ENCODE peak calls at places on chromosome 11, in seven cellular contexts. S, O, L, U, G, W and A are unnamed samples.

GRCh38 chr11:126147268-126148111 is 64.0 kb downstream of the RPUSD4 start:
- DNase-seq in O (no peak), G (no peak), S (no peak), W (no peak), L (no peak), U (no peak), A (no peak)

GRCh38 chr11:120564573-120565301 is 53.2 kb downstream of the GRIK4 start:
- DNase-seq in S (no peak), G (no peak), L (peak; percentile 75), W (no peak), U (peak; percentile 74), O (no peak), A (peak; percentile 9)

GRCh38 chr11:102546923-102547471 is 16.4 kb upstream of the MMP7 start:
- DNase-seq in G (no peak), W (no peak), U (no peak), O (peak; percentile 34), S (no peak), L (no peak), A (no peak)

GRCh38 chr11:62390237-62390636 is 28.6 kb upstream of the SCGB1A1 start:
- DNase-seq in L (no peak), O (no peak), G (no peak), W (no peak), U (no peak), S (no peak), A (no peak)

GRCh38 chr11:34655335-34656008 is 34.6 kb downstream of the EHF start:
- DNase-seq in U (no peak), L (peak; percentile 97), O (peak; percentile 46), S (no peak), W (no peak), G (no peak), A (no peak)

GRCh38 chr11:75706260-75706729 is 11.3 kb upstream of the MOGAT2 start:
- DNase-seq in L (peak; percentile 64), U (peak; percentile 93), W (peak; percentile 64), G (peak; percentile 34), S (peak; percentile 33), O (peak; percentile 61), A (peak; percentile 33)

GRCh38 chr11:113728814-113729213 is 22.7 kb upstream of the TMPRSS5 start:
- DNase-seq in U (no peak), W (no peak), G (no peak), O (no peak), L (no peak), S (no peak), A (no peak)

GRCh38 chr11:26283852-26284421 is 48.0 kb upstream of the ANO3 start:
- DNase-seq in O (no peak), U (no peak), G (no peak), L (no peak), W (no peak), S (no peak), A (no peak)

GRCh38 chr11:12526789-12527188 is 147.4 kb upstream of the TEAD1 start:
- DNase-seq in L (peak; percentile 82), G (no peak), S (no peak), O (no peak), W (no peak), U (peak; percentile 83), A (no peak)

GRCh38 chr11:114280696-114281095 is 15.5 kb upstream of the NNMT start:
- DNase-seq in S (peak; percentile 70), L (peak; percentile 85), O (peak; percentile 26), W (no peak), U (peak; percentile 94), G (no peak), A (no peak)

GRCh38 chr11:45333506-45333971 is 47.4 kb upstream of the SYT13 start:
- DNase-seq in W (no peak), U (peak; percentile 41), L (peak; percentile 65), O (no peak), G (no peak), S (peak; percentile 20), A (no peak)

GRCh38 chr11:67289651-67290479 is 762 bp downstream of the ANKRD13D start:
- DNase-seq in S (peak; percentile 47), L (no peak), O (no peak), G (no peak), U (peak; percentile 52), W (no peak), A (no peak)

GRCh38 chr11:105670811-105671210 is 60.9 kb downstream of the GRIA4 start:
- DNase-seq in G (no peak), L (peak; percentile 9), U (no peak), W (no peak), S (no peak), O (no peak), A (no peak)

GRCh38 chr11:94473177-94473799 is 20.4 kb downstream of the MRE11 start:
- DNase-seq in S (no peak), L (peak; percentile 10), W (no peak), U (peak; percentile 17), O (peak; percentile 79), G (no peak), A (no peak)

GRCh38 chr11:61509058-61510029 is 795 bp downstream of the LRRC10B start:
- DNase-seq in W (peak; percentile 56), G (peak; percentile 21), O (peak; percentile 2), L (peak; percentile 69), U (peak; percentile 87), S (peak; percentile 43), A (peak; percentile 12)

GRCh38 chr11:61161190-61162091 is at the start of gene VPS37C:
- DNase-seq in O (peak; percentile 62), G (peak; percentile 78), L (peak; percentile 83), W (peak; percentile 93), U (peak; percentile 99), S (peak; percentile 95), A (peak; percentile 84)

GRCh38 chr11:119863811-119864601 is 135.0 kb upstream of the NECTIN1 start:
- DNase-seq in S (no peak), L (no peak), O (no peak), W (no peak), G (no peak), U (no peak), A (no peak)

GRCh38 chr11:46120711-46121327 is 435 bp downstream of the PHF21A start:
- DNase-seq in G (no peak), U (peak; percentile 73), O (no peak), W (peak; percentile 56), L (peak; percentile 78), S (peak; percentile 97), A (no peak)

GRCh38 chr11:129992161-129992944 is 10.3 kb downstream of the PRDM10 start:
- DNase-seq in L (peak; percentile 22), G (peak; percentile 35), S (no peak), W (peak; percentile 50), O (peak; percentile 28), U (no peak), A (no peak)

GRCh38 chr11:802693-803466 is 2.2 kb downstream of the PIDD1 start:
- DNase-seq in U (no peak), S (no peak), O (no peak), G (no peak), W (no peak), L (no peak), A (no peak)

GRCh38 chr11:11569936-11570491 is 51.8 kb downstream of the GALNT18 start:
- DNase-seq in O (no peak), U (no peak), W (no peak), G (no peak), S (no peak), L (no peak), A (no peak)

GRCh38 chr11:119374632-119375394 is 6.7 kb downstream of the USP2 start:
- DNase-seq in L (no peak), O (no peak), W (no peak), G (no peak), S (no peak), U (no peak), A (no peak)

GRCh38 chr11:69817265-69818236 is 1.7 kb downstream of the FGF3 start:
- DNase-seq in U (no peak), G (no peak), O (no peak), W (no peak), L (no peak), S (peak; percentile 57), A (no peak)

GRCh38 chr11:46306296-46306853 is 28.9 kb downstream of the CREB3L1 start:
- DNase-seq in S (no peak), W (no peak), U (no peak), O (no peak), G (no peak), L (peak; percentile 61), A (no peak)

GRCh38 chr11:94790771-94791180 is 22.6 kb downstream of the AMOTL1 start:
- DNase-seq in L (peak; percentile 55), O (no peak), G (no peak), W (no peak), S (no peak), U (no peak), A (no peak)

GRCh38 chr11:21474529-21474928 is 718.4 kb upstream of the ANO5 start:
- DNase-seq in L (no peak), S (no peak), W (no peak), O (no peak), U (no peak), G (no peak), A (no peak)

GRCh38 chr11:27064086-27064485 is 23.5 kb downstream of the BBOX1 start:
- DNase-seq in G (no peak), L (no peak), S (no peak), W (no peak), U (peak; percentile 27), O (no peak), A (no peak)

GRCh38 chr11:45766469-45766868 is 38.5 kb upstream of the SLC35C1 start:
- DNase-seq in O (no peak), S (no peak), G (no peak), W (no peak), L (no peak), U (no peak), A (no peak)

GRCh38 chr11:35166369-35167360 is 27.7 kb downstream of the CD44 start:
- DNase-seq in W (peak; percentile 57), S (peak; percentile 93), O (no peak), L (peak; percentile 93), G (no peak), U (peak; percentile 80), A (no peak)

GRCh38 chr11:23288001-23288783 is 427.9 kb upstream of the CCDC179 start:
- DNase-seq in O (no peak), S (no peak), W (no peak), U (peak; percentile 63), L (peak; percentile 94), G (no peak), A (no peak)

GRCh38 chr11:36744375-36745168 is 146.5 kb upstream of the RAG2 start:
- DNase-seq in U (peak; percentile 53), G (peak; percentile 29), L (peak; percentile 66), W (peak; percentile 53), S (peak; percentile 32), O (peak; percentile 51), A (peak; percentile 30)

GRCh38 chr11:10934293-10934850 is 76.5 kb upstream of the ZBED5 start:
- DNase-seq in U (no peak), G (no peak), W (peak; percentile 26), L (no peak), S (no peak), O (no peak), A (no peak)

GRCh38 chr11:102345923-102346322 is 1.1 kb upstream of the BIRC2 start:
- DNase-seq in U (peak; percentile 13), S (peak; percentile 84), W (no peak), O (no peak), L (peak; percentile 83), G (no peak), A (no peak)

GRCh38 chr11:95499516-95500135 is 268.6 kb upstream of the SESN3 start:
- DNase-seq in O (no peak), W (no peak), U (peak; percentile 63), L (peak; percentile 4), G (no peak), S (peak; percentile 15), A (no peak)

GRCh38 chr11:75273989-75274391 is 33.4 kb downstream of the TPBGL start:
- DNase-seq in W (no peak), L (no peak), S (no peak), U (no peak), G (no peak), O (no peak), A (no peak)

GRCh38 chr11:62844154-62844553 is 4.8 kb upstream of the WDR74 start:
- DNase-seq in O (no peak), U (no peak), L (no peak), G (no peak), W (no peak), S (no peak), A (no peak)